ENCODE peak calls at places on chromosomes 6 and 20, in four cellular contexts. One of them, this sample, is unnamed.

GRCh38 chr6:153959281-153959680 is 79.8 kb upstream of the OPRM1 start:
- DNase-seq in HCT116: no peak
- DNase-seq in HepG2: no peak
- DNase-seq in K562: no peak
- DNase-seq in this sample: no peak

GRCh38 chr6:132405143-132405915 is 4.1 kb upstream of the MOXD1 start:
- DNase-seq in HCT116: no peak
- DNase-seq in HepG2: no peak
- DNase-seq in K562: no peak
- DNase-seq in this sample: peak

GRCh38 chr20:43977252-43977651 is 62.6 kb downstream of the TOX2 start:
- DNase-seq in HCT116: no peak
- DNase-seq in HepG2: no peak
- DNase-seq in K562: no peak
- DNase-seq in this sample: no peak

GRCh38 chr6:156395276-156395675 is 381.9 kb upstream of the ARID1B start:
- DNase-seq in HCT116: no peak
- DNase-seq in HepG2: no peak
- DNase-seq in K562: no peak
- DNase-seq in this sample: peak

GRCh38 chr6:137870744-137871247 is 3.7 kb downstream of the TNFAIP3 start:
- DNase-seq in HCT116: no peak
- DNase-seq in HepG2: peak
- DNase-seq in K562: no peak
- DNase-seq in this sample: no peak

GRCh38 chr6:150685860-150686259 is 86.2 kb downstream of the PLEKHG1 start:
- DNase-seq in HCT116: peak
- DNase-seq in HepG2: peak
- DNase-seq in K562: peak
- DNase-seq in this sample: peak

GRCh38 chr6:105596284-105596755 is 193.4 kb upstream of the PREP start:
- DNase-seq in HCT116: no peak
- DNase-seq in HepG2: no peak
- DNase-seq in K562: no peak
- DNase-seq in this sample: no peak

GRCh38 chr20:63690001-63690897 is 6.2 kb upstream of the TNFRSF6B start:
- DNase-seq in HCT116: no peak
- DNase-seq in HepG2: no peak
- DNase-seq in K562: no peak
- DNase-seq in this sample: no peak

GRCh38 chr6:139205843-139206242 is 71.0 kb downstream of the HECA start:
- DNase-seq in HCT116: no peak
- DNase-seq in HepG2: no peak
- DNase-seq in K562: no peak
- DNase-seq in this sample: no peak

GRCh38 chr6:110233769-110234374 is 53.6 kb downstream of the CDC40 start:
- DNase-seq in HCT116: no peak
- DNase-seq in HepG2: no peak
- DNase-seq in K562: no peak
- DNase-seq in this sample: peak

GRCh38 chr6:36284359-36284758 is 14.5 kb downstream of the PNPLA1 start:
- DNase-seq in HCT116: no peak
- DNase-seq in HepG2: no peak
- DNase-seq in K562: no peak
- DNase-seq in this sample: no peak

GRCh38 chr6:163605388-163606097 is 191.0 kb downstream of the QKI start:
- DNase-seq in HCT116: no peak
- DNase-seq in HepG2: no peak
- DNase-seq in K562: no peak
- DNase-seq in this sample: no peak

GRCh38 chr6:119467478-119468081 is 118.0 kb upstream of the MAN1A1 start:
- DNase-seq in HCT116: no peak
- DNase-seq in HepG2: no peak
- DNase-seq in K562: no peak
- DNase-seq in this sample: no peak

DNA sequence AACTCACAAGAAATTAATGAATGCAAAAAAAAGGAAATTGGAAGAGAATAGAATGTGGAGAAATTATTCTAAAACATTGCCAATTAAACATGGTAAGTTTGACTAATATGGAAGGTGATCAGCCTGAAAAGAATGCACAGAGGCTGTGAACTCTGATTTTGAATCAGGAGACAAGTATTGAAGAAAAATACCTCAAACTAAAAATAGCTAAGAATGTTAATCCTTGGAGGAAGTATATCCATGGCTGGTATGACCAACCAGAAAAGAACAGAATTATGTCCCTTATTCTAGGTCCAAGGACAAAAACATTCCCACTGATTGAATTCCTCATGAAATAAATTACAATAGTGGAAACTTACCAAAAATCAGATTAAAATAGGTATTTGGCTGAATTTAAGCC is 7.3 kb upstream of the RIMS1 start:
- DNase-seq in HCT116: no peak
- DNase-seq in HepG2: no peak
- DNase-seq in K562: no peak
- DNase-seq in this sample: no peak
- TF ChIP-seq CEBPB in HCT116: no peak
- TF ChIP-seq CEBPB in HepG2: no peak
- TF ChIP-seq CEBPB in K562: no peak
- TF ChIP-seq CEBPB in this sample: no peak

GRCh38 chr6:116404706-116405105 is 34.0 kb downstream of the DSE start:
- DNase-seq in HCT116: no peak
- DNase-seq in HepG2: no peak
- DNase-seq in K562: no peak
- DNase-seq in this sample: no peak

GRCh38 chr6:116405663-116406329 is 35.0 kb downstream of the DSE start:
- DNase-seq in HCT116: peak
- DNase-seq in HepG2: no peak
- DNase-seq in K562: no peak
- DNase-seq in this sample: no peak

GRCh38 chr6:116408476-116408875 is 37.7 kb downstream of the DSE start:
- DNase-seq in HCT116: no peak
- DNase-seq in HepG2: no peak
- DNase-seq in K562: no peak
- DNase-seq in this sample: peak

GRCh38 chr6:116405147-116405546 is 34.4 kb downstream of the DSE start:
- DNase-seq in HCT116: no peak
- DNase-seq in HepG2: no peak
- DNase-seq in K562: no peak
- DNase-seq in this sample: peak

DNA sequence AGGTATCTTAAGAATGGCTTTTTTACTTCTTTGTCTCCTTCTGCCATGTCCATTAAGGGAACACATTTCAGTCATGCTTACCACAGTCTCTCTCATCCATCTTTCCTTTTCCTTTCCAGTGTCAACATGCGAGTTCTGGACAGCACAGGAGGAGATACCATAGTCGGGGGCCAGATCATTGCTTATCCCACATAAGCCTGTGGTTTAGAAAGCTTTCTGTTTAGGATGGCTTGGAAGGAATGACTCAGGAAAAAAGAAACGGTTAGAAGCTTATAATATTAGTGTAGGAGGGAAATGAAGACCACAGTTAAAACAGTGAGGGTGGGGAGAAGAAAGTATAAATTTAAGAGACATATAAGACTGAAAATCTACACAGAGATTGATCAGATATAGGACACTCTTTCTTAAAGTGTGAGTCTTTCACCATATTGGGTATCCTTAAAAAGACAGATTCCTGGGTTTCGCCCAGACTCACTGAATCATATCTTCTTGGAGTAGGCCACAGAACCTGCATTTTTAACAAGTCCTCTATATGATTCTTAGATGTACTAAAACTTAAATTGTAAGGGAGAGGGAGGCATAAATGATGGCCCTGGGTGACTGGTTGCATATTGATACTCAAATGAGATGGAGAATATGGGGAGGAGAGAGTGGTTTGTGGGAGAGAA is 36.1 kb downstream of the DSE start:
- DNase-seq in HCT116: no peak
- DNase-seq in HepG2: no peak
- DNase-seq in K562: no peak
- DNase-seq in this sample: no peak
- TF ChIP-seq ZBTB33 in HCT116: no peak
- TF ChIP-seq ZBTB33 in HepG2: no peak
- TF ChIP-seq ZBTB33 in K562: no peak
- TF ChIP-seq ZBTB33 in this sample: no peak

DNA sequence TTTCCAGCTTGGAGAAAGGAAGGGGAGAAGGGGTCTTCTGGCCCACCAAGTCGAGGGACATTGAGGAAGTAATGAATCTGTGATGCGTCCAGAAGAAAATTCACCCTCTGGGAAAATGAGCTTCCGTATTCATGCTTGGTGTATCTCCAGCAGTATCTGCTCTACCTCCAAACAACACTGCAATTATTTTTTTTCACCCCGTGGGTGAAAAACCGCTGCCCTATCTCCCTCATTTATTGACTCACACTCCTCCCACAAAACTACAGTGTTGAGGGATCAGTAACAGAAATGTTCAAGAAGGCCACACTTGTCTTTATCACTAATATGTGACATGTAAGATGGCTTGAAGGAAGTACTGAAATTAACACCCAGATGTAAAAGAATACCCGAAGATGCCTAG is 4.8 kb upstream of the TBX18 start:
- DNase-seq in HCT116: no peak
- DNase-seq in HepG2: no peak
- DNase-seq in K562: peak
- DNase-seq in this sample: no peak
- TF ChIP-seq CEBPB in HCT116: no peak
- TF ChIP-seq CEBPB in HepG2: no peak
- TF ChIP-seq CEBPB in K562: no peak
- TF ChIP-seq CEBPB in this sample: no peak

DNA sequence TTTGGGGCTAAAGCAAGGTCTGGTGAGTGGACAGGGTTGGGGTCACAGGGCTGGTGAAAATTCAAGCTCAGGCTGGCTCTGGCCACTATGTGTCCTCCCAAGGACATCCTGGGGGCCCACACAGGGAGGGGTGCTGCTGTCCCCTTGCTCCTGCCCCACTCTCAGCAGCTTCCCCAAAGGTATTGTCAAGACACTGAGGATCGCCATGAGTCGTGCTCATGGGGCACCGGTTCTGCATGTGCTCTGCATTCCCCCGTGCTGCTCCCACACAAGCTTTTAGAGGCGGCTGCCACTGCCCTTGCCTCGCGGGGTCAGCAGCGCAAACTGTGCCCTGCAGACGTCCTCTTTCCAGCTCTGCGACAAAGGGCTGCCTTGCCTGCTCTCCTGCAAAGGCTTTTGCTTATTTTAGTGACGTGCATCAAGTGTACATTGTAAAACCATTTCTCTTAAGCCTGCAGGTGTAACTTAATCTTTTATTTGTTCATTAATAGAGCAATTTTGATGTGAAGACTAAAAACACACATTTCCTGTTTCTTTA is 179.9 kb downstream of the ERMARD start:
- DNase-seq in HCT116: no peak
- DNase-seq in HepG2: no peak
- DNase-seq in K562: no peak
- DNase-seq in this sample: no peak
- TF ChIP-seq ZBTB33 in HCT116: no peak
- TF ChIP-seq ZBTB33 in HepG2: no peak
- TF ChIP-seq ZBTB33 in K562: no peak
- TF ChIP-seq ZBTB33 in this sample: no peak

This sample was measured in GM12878.